ENCODE peak calls at places on chromosomes 7 and 10, in five cellular contexts. One of them, this sample, is unnamed.

GRCh38 chr7:148718431-148718830 is 19.7 kb downstream of the CUL1 start:
- DNase-seq in PC-3: no peak
- DNase-seq in mammary epithelial cell: no peak
- DNase-seq in left ventricle myocardium inferior: no peak
- DNase-seq in colonic mucosa: no peak
- DNase-seq in this sample: no peak

GRCh38 chr10:124671486-124672075 is 72.6 kb downstream of the FAM53B start:
- DNase-seq in PC-3: peak
- DNase-seq in mammary epithelial cell: peak
- DNase-seq in left ventricle myocardium inferior: peak
- DNase-seq in colonic mucosa: no peak
- DNase-seq in this sample: no peak

GRCh38 chr10:36725581-36726520 is 399.5 kb upstream of the ANKRD30A start:
- DNase-seq in PC-3: peak
- DNase-seq in mammary epithelial cell: peak
- DNase-seq in left ventricle myocardium inferior: no peak
- DNase-seq in colonic mucosa: no peak
- DNase-seq in this sample: peak

GRCh38 chr10:33609546-33609945 is 275.1 kb upstream of the NRP1 start:
- DNase-seq in PC-3: peak
- DNase-seq in mammary epithelial cell: peak
- DNase-seq in left ventricle myocardium inferior: no peak
- DNase-seq in colonic mucosa: no peak
- DNase-seq in this sample: no peak

GRCh38 chr10:37222046-37222445 is 96.6 kb downstream of the ANKRD30A start:
- DNase-seq in PC-3: no peak
- DNase-seq in mammary epithelial cell: no peak
- DNase-seq in left ventricle myocardium inferior: no peak
- DNase-seq in colonic mucosa: no peak
- DNase-seq in this sample: no peak

GRCh38 chr10:62020362-62020730 is 118.8 kb downstream of the ARID5B start:
- DNase-seq in PC-3: no peak
- DNase-seq in mammary epithelial cell: no peak
- DNase-seq in left ventricle myocardium inferior: no peak
- DNase-seq in colonic mucosa: no peak
- DNase-seq in this sample: no peak

GRCh38 chr10:95355241-95355779 is 64.5 kb upstream of the PDLIM1 start:
- DNase-seq in PC-3: no peak
- DNase-seq in mammary epithelial cell: no peak
- DNase-seq in left ventricle myocardium inferior: no peak
- DNase-seq in colonic mucosa: no peak
- DNase-seq in this sample: no peak

GRCh38 chr7:140591178-140591902 is 49.3 kb downstream of the DENND2A start:
- DNase-seq in PC-3: peak
- DNase-seq in mammary epithelial cell: peak
- DNase-seq in left ventricle myocardium inferior: no peak
- DNase-seq in colonic mucosa: no peak
- DNase-seq in this sample: no peak

DNA sequence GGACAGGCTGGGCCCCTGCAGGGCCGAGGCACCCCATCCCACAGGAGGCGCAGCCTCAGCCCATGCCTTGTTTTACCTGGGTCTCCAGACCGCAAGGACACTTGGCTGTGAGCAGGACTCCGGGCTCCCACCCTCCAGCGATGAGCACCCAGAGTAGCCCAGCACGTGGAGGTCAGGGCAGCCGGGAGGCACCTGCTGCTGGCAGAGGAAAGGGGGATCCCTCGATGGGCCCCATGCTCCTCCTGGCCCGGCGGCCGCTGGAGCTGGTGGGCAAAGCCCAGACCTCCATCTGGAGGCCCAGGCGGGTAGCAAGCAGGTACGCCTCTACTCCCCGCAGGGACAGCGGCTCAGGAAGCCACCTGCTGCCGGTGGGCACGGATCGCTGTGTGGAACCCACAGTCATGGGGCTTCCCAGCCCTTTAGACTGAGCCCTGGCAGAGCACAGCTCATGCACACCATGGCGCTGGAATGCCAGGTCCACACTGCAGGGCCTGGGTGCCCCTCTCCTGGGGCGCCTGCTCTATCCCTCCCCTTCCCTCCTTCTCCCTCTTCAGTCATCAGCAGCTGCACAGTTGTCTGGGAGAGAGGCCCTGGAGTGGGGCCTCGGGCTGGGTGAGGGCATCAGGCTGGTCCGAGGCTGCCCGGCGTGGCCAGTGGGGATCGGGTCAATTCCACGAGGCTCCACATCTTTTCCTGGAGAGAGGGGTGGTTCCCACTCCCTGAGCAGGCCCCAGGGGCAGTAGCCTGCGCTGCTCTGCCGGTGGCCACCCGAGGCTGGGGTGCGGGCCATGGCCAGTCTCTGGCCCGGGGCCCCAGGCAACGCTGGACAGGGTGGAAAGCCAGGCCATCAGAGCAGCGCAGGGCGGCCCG is 65.7 kb downstream of the PWWP2B start:
- DNase-seq in PC-3: no peak
- DNase-seq in mammary epithelial cell: no peak
- DNase-seq in left ventricle myocardium inferior: peak
- DNase-seq in colonic mucosa: no peak
- DNase-seq in this sample: no peak
- H3K27ac ChIP-seq in PC-3: no peak
- H3K27ac ChIP-seq in mammary epithelial cell: no peak
- H3K27ac ChIP-seq in left ventricle myocardium inferior: peak
- H3K27ac ChIP-seq in colonic mucosa: peak
- H3K27ac ChIP-seq in this sample: no peak

DNA sequence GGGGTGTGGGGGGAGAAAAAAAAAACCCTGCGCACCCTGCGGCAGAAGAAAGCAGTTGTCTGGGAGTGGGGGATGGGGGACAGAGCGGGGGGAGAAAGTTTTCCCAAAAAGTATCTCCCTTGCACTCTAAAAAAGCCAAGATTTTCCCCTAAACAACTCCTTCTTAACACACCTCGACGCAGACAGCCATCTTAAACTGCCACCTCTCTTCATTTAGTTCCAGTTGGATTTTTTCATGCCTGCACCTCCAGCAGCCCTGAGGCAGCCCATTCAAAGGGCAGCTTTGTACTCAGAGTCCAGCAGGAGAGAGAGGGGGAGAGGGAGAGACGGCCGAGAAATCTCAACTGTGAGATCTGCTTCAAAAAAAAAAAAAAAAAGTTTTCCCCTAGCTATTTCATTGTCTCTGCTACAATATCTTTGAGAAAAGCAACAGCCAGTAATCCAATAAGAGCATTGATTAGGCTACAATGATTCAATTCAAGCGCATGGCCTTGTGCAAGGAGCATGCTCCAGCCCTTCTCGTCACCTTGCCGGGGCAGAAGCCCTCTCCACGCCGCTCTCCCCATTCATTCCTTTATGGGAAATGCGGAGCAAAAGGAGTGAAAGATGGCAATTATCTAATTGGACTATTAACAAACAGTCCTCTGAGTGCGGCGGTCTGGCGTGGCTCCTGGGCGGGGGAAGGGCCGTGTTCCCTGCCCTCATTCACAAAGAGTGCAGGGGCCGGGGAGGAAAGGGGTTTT is 939 bp upstream of the VAX1 start:
- DNase-seq in PC-3: peak
- DNase-seq in mammary epithelial cell: no peak
- DNase-seq in left ventricle myocardium inferior: no peak
- DNase-seq in colonic mucosa: no peak
- DNase-seq in this sample: no peak
- H3K4me3 ChIP-seq in PC-3: peak
- H3K4me3 ChIP-seq in mammary epithelial cell: no peak
- H3K4me3 ChIP-seq in left ventricle myocardium inferior: no peak
- H3K4me3 ChIP-seq in colonic mucosa: no peak
- H3K4me3 ChIP-seq in this sample: no peak

GRCh38 chr10:79308969-79309665 is 38.2 kb upstream of the PPIF start:
- DNase-seq in PC-3: no peak
- DNase-seq in mammary epithelial cell: no peak
- DNase-seq in left ventricle myocardium inferior: peak
- DNase-seq in colonic mucosa: peak
- DNase-seq in this sample: no peak
- H3K27ac ChIP-seq in PC-3: no peak
- H3K27ac ChIP-seq in mammary epithelial cell: no peak
- H3K27ac ChIP-seq in left ventricle myocardium inferior: no peak
- H3K27ac ChIP-seq in colonic mucosa: no peak
- H3K27ac ChIP-seq in this sample: no peak

DNA sequence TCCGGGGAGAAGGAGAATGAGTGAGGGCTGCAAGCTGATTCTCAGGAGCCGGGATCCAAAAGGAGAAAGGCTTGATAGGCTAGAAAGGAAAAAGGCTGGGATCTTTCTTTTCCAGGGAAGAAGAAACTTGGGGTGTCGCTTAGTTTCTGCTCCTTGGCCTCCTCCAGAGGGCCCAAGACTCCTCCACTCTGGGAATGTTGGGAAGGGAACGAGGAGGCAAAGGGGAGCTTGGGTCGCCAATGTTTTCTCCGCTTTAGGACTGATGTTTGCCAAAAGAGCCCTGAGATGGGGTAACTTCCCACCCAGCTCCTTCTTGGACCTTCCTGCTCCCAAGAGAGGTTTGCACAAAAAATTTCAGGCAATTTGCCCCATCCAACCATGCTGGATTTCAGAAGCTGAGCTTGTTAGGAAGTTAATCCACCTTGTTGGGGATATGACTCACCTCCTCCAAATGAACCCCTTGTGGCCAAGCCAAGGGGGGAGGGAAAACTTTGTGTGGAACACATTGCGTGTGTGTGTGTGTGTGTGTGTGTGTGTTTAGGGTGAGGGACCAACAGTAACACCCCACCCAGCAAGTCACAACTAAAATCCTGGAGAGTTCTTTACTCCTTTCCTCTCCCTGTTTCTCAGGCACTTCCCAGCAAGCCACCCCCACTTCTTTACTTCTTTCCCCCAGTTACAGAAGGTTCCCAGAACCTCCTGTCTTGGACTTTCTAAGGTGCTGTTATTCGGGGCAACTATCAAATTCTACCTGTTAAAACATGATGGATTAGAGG is 8.7 kb upstream of the HOXA2 start:
- DNase-seq in PC-3: peak
- DNase-seq in mammary epithelial cell: peak
- DNase-seq in left ventricle myocardium inferior: no peak
- DNase-seq in colonic mucosa: peak
- DNase-seq in this sample: no peak
- H3K4me3 ChIP-seq in PC-3: peak
- H3K4me3 ChIP-seq in mammary epithelial cell: peak
- H3K4me3 ChIP-seq in left ventricle myocardium inferior: no peak
- H3K4me3 ChIP-seq in colonic mucosa: no peak
- H3K4me3 ChIP-seq in this sample: no peak